ENCODE peak calls at places on chromosomes 3 and 15, in six cellular contexts. T is stomach, Q is A549, E is ovary, H is erythroblast, J is HCT116. S is an unnamed sample.
A peak's percentile ranks its signal among the peaks of the same experiment; 100 is the strongest.

GRCh38 chr15:77578641-77579372 is 53.9 kb downstream of the LINGO1 start:
- DNase-seq in E (no peak), J (no peak), H (no peak), T (no peak), Q (no peak), S (no peak)

GRCh38 chr3:69542265-69543079 is 156.6 kb upstream of the FRMD4B start:
- DNase-seq in Q (no peak), H (no peak), E (peak; percentile 14), J (no peak), T (no peak), S (no peak)

GRCh38 chr3:101266566-101266965 is 53.8 kb downstream of the IMPG2 start:
- DNase-seq in H (no peak), E (no peak), T (no peak), J (no peak), Q (no peak), S (no peak)

GRCh38 chr3:140727886-140728285 is 50.0 kb downstream of the TRIM42 start:
- DNase-seq in T (no peak), H (no peak), Q (no peak), J (no peak), E (no peak), S (no peak)

GRCh38 chr15:48984021-48984420 is 20.3 kb upstream of the SHC4 start:
- DNase-seq in Q (no peak), H (no peak), E (no peak), J (no peak), T (no peak), S (no peak)

GRCh38 chr3:138943724-138944131 is 3.2 kb downstream of the FOXL2 start:
- DNase-seq in T (no peak), J (no peak), H (peak; percentile 17), E (no peak), Q (no peak), S (no peak)

GRCh38 chr3:98596902-98597500 is 3.6 kb upstream of the CPOX start:
- DNase-seq in T (no peak), E (no peak), H (peak; percentile 63), J (peak; percentile 57), Q (peak; percentile 21), S (peak; percentile 75)

GRCh38 chr15:52559583-52559982 is 9.2 kb downstream of the ARPP19 start:
- DNase-seq in E (no peak), J (no peak), Q (no peak), H (peak; percentile 19), T (no peak), S (no peak)

GRCh38 chr3:30516238-30516637 is 90.2 kb upstream of the TGFBR2 start:
- DNase-seq in H (no peak), J (no peak), T (no peak), E (no peak), Q (no peak), S (no peak)

DNA sequence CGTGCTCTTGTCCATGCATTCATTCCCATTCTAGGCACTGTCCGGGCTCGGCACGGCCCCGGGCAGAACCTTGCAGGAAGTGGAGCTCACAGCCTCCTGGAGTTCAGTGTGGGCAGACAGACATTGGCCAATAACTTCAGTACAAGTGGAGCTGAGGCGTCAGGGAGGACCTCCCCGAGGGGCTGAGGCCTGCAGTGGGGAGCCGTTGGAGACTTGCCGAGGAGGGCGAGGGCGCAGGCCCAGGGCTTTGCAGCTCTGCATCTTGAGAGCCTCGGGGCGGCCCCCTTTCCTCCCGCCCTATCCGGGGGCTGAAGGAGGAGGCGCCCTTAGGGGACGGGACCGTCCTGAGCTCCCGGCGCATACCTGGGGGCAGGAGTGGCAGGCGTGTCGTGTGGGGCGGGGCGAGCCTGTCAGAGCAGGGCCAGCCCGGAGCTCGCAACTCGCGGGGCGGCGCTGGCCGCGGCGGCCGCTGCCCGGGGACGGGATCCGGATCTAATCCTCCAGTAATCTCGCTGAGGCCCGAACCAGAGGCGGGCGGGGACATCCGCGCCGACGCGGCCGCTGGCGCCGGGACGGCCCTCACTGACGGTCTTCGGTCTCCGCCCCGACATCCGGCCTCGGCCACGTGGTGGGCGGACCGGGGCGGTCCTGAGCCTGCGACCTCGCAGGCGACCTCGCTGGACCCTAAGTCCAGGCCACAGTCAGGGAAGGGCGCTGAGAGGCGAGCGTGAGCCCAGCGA is at the start of gene ACY1:
- DNase-seq in H (peak; percentile 90), J (peak; percentile 57), T (peak; percentile 92), E (peak; percentile 83), Q (peak; percentile 81), S (peak; percentile 95)
- TF ChIP-seq POLR2A in H (peak; percentile 69), J (peak; percentile 18), T (peak; percentile 15), E (peak; percentile 41), Q (peak; percentile 43), S (peak; percentile 82)

GRCh38 chr15:89690276-89691218 is at the start of the genes PEX11A and WDR93:
- DNase-seq in J (peak; percentile 59), Q (peak; percentile 92), H (peak; percentile 75), T (peak; percentile 90), E (peak; percentile 83), S (peak; percentile 34)
- TF ChIP-seq POLR2A in J (peak; percentile 30), Q (peak; percentile 82), H (no peak), T (peak; percentile 6), E (peak; percentile 49), S (no peak)

DNA sequence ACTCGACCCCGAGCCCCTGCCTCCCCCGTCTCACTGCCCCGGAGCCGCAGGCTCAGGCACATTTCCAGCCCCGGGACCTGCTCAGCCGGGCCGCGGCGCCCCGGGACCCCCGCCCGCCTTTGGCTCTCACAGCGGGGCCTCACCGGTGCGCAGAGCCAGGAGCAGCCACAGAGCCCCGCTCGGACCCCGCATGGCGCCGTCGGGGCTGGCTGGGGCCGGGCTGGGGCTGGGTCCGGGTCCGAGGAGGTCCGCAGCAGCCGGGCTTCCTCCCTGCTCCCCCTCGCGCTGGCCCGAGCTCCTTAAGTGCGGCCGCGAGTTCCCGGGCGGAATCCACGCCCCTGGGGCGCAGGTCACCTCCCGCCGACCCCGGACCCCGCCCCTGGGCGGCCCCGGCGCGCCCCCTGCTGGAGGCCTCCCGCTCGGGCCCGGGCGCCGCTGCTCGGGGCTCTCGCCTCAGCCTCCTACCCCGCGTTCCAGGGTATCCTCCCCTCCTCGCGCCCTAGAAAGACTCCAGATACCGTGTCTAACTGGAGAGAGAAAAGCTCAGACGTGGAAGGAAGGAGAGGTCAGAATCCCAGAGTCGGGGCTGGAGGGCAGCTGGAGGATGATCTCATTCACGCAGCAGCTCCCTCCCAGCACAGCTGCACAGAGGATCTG is at the start of gene MELTF:
- DNase-seq in T (peak; percentile 58), E (peak; percentile 41), J (no peak), Q (peak; percentile 80), H (peak; percentile 78), S (peak; percentile 64)
- TF ChIP-seq POLR2A in T (no peak), E (no peak), J (no peak), Q (peak; percentile 45), H (no peak), S (no peak)

GRCh38 chr3:15851735-15852134 is 54.0 kb upstream of the ANKRD28 start:
- DNase-seq in Q (no peak), T (no peak), J (no peak), H (no peak), E (no peak), S (no peak)
- TF ChIP-seq POLR2A in Q (no peak), T (no peak), J (no peak), H (no peak), E (no peak), S (no peak)

GRCh38 chr15:85318048-85318731 is 62.2 kb upstream of the AKAP13 start:
- DNase-seq in T (peak; percentile 38), Q (peak; percentile 29), E (no peak), H (no peak), J (peak; percentile 47), S (peak; percentile 84)
- TF ChIP-seq POLR2A in T (no peak), Q (no peak), E (no peak), H (no peak), J (no peak), S (no peak)

GRCh38 chr3:194401815-194402461 is 2.9 kb upstream of the GP5 start:
- DNase-seq in T (no peak), Q (no peak), E (no peak), J (no peak), H (no peak), S (no peak)
- TF ChIP-seq POLR2A in T (no peak), Q (no peak), E (no peak), J (no peak), H (no peak), S (no peak)

GRCh38 chr3:149752051-149752787 is at the start of gene COMMD2:
- DNase-seq in J (peak; percentile 97), H (peak; percentile 91), E (peak; percentile 64), Q (peak; percentile 82), T (peak; percentile 76), S (peak; percentile 86)
- TF ChIP-seq POLR2A in J (no peak), H (peak; percentile 83), E (peak; percentile 44), Q (peak; percentile 86), T (no peak), S (peak; percentile 84)

GRCh38 chr15:91950054-91950453 is 96.5 kb downstream of the SLCO3A1 start:
- DNase-seq in E (no peak), T (no peak), H (no peak), J (no peak), Q (no peak), S (no peak)

GRCh38 chr15:91947370-91947769 is 93.9 kb downstream of the SLCO3A1 start:
- DNase-seq in J (no peak), T (no peak), Q (no peak), E (no peak), H (no peak), S (peak; percentile 89)

GRCh38 chr15:91946914-91947313 is 93.4 kb downstream of the SLCO3A1 start:
- DNase-seq in E (no peak), Q (no peak), H (no peak), J (no peak), T (no peak), S (peak; percentile 34)

GRCh38 chr15:91949361-91949760 is 95.9 kb downstream of the SLCO3A1 start:
- DNase-seq in Q (no peak), J (no peak), H (no peak), E (no peak), T (no peak), S (no peak)

GRCh38 chr15:91948001-91948608 is 94.6 kb downstream of the SLCO3A1 start:
- DNase-seq in E (no peak), T (peak; percentile 29), Q (peak; percentile 67), J (no peak), H (no peak), S (no peak)
- TF ChIP-seq POLR2A in E (no peak), T (no peak), Q (no peak), J (no peak), H (no peak), S (no peak)

S was measured in NB4.